ENCODE peak calls at places on chromosomes 3 and 15, in eight cellular contexts. J is fibroblast of lung, Y is kidney, X is esophagus muscularis mucosa, M is A673, H is pancreas, Q is left ventricle myocardium inferior, W is psoas muscle. G is an unnamed sample.

GRCh38 chr15:93300796-93301195 is 211.8 kb upstream of the RGMA start:
- DNase-seq in W (no peak), Q (no peak), X (peak), H (no peak), J (no peak), M (peak), Y (no peak), G (no peak)

GRCh38 chr3:46566040-46566631 is at the start of gene LRRC2:
- DNase-seq in M (peak), Y (peak), Q (peak), X (no peak), W (peak), H (peak), J (peak), G (peak)

GRCh38 chr3:13053425-13053824 is 19.8 kb downstream of the IQSEC1 start:
- DNase-seq in J (no peak), X (no peak), Y (no peak), Q (no peak), H (no peak), M (no peak), W (peak), G (no peak)

GRCh38 chr15:41085029-41085428 is 31.1 kb downstream of the INO80 start:
- DNase-seq in W (no peak), X (no peak), Q (no peak), H (no peak), M (no peak), J (no peak), Y (no peak), G (no peak)

GRCh38 chr3:172341482-172342059 is 106.7 kb downstream of the GHSR start:
- DNase-seq in W (no peak), Q (no peak), J (peak), Y (no peak), H (no peak), M (peak), X (no peak), G (no peak)

GRCh38 chr3:53845103-53845880 is 927 bp downstream of the CHDH start:
- DNase-seq in H (peak), J (peak), Y (peak), Q (peak), M (peak), X (no peak), W (peak), G (peak)

GRCh38 chr3:110069641-110070538 is 732.5 kb upstream of the DPPA4 start:
- DNase-seq in Y (no peak), W (no peak), X (no peak), M (no peak), H (no peak), Q (no peak), J (peak), G (no peak)

GRCh38 chr15:63088532-63089245 is 33.0 kb upstream of the LACTB start:
- DNase-seq in Q (no peak), H (no peak), J (no peak), X (no peak), Y (no peak), W (no peak), M (no peak), G (no peak)

GRCh38 chr3:11413071-11413470 is 140.9 kb downstream of the ATG7 start:
- DNase-seq in X (no peak), J (no peak), M (no peak), Y (no peak), H (no peak), Q (no peak), W (no peak), G (no peak)

GRCh38 chr15:89575656-89576416 is 567 bp downstream of the TICRR start:
- DNase-seq in W (no peak), Q (peak), J (no peak), Y (no peak), H (peak), X (no peak), M (peak), G (no peak)

GRCh38 chr3:13019243-13019701 is 54.0 kb downstream of the IQSEC1 start:
- DNase-seq in M (no peak), J (peak), H (no peak), X (no peak), Q (no peak), W (peak), Y (peak), G (peak)

GRCh38 chr3:81302045-81302444 is 459.4 kb downstream of the GBE1 start:
- DNase-seq in W (no peak), M (peak), X (no peak), Q (no peak), Y (no peak), J (peak), H (peak), G (no peak)

GRCh38 chr15:83207622-83208356 is at the start of gene HDGFL3:
- DNase-seq in X (no peak), Y (peak), W (peak), Q (peak), H (peak), M (peak), J (peak), G (peak)

GRCh38 chr15:37921527-37922385 is 12.7 kb upstream of the TMCO5A start:
- DNase-seq in Y (no peak), J (no peak), H (no peak), X (no peak), M (no peak), W (no peak), Q (no peak), G (no peak)

GRCh38 chr15:73930790-73931281 is 4.6 kb downstream of the LOXL1 start:
- DNase-seq in J (peak), H (no peak), M (no peak), W (peak), X (no peak), Y (peak), Q (no peak), G (peak)

GRCh38 chr3:75101329-75102147 is 487.1 kb upstream of the CNTN3 start:
- DNase-seq in J (no peak), W (no peak), Q (no peak), X (no peak), Y (no peak), M (no peak), H (no peak), G (no peak)

GRCh38 chr3:12748477-12748876 is 10.6 kb downstream of the TMEM40 start:
- DNase-seq in H (no peak), Q (no peak), J (no peak), Y (no peak), X (no peak), W (no peak), M (no peak), G (no peak)

GRCh38 chr3:36282774-36283173 is 97.5 kb upstream of the STAC start:
- DNase-seq in J (no peak), H (no peak), W (no peak), M (no peak), Y (no peak), Q (no peak), X (no peak), G (no peak)

GRCh38 chr3:127206611-127207516 is 13.9 kb downstream of the PRR23E start:
- DNase-seq in X (peak), H (no peak), Q (no peak), W (no peak), J (no peak), M (no peak), Y (no peak), G (no peak)

GRCh38 chr3:73028803-73029202 is 32.2 kb downstream of the PPP4R2 start:
- DNase-seq in J (no peak), M (no peak), Q (no peak), W (no peak), H (no peak), X (no peak), Y (no peak), G (no peak)

GRCh38 chr3:71047616-71048531 is 535.7 kb downstream of the FOXP1 start:
- DNase-seq in H (no peak), X (peak), J (no peak), W (no peak), M (no peak), Q (no peak), Y (no peak), G (no peak)

GRCh38 chr3:163657088-163657487 is 1421.2 kb downstream of the SI start:
- DNase-seq in H (no peak), Y (no peak), M (no peak), Q (no peak), W (no peak), J (no peak), X (no peak), G (no peak)

GRCh38 chr3:149316427-149316826 is 17.0 kb downstream of the TM4SF18 start:
- DNase-seq in J (peak), H (no peak), Q (no peak), W (no peak), M (no peak), X (no peak), Y (no peak), G (no peak)
- H3K27ac ChIP-seq in J (no peak), H (no peak), Q (no peak), W (no peak), M (no peak), X (no peak), Y (no peak), G (no peak)

DNA sequence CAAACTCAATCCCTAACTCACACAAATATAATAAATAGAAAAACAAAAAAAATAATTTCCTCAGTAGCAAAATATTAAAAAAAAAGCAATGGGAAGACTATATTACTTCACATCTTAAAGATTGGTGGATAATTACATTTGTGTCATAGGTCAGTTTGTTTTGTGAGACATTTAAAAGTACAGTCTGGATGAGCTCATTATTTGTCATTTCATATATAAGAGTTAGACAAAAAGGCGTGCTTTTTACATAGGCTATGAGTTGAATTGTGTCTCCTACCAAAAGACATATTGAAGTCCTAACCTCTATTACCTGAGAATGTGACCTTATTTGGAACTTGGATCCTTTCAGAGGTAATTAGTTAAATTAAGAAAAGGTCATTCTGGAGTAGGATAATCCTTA is 710.1 kb upstream of the CBLB start:
- DNase-seq in J (peak), X (no peak), H (no peak), Q (no peak), W (no peak), M (no peak), Y (no peak), G (no peak)
- H3K27ac ChIP-seq in J (no peak), X (no peak), H (no peak), Q (no peak), W (no peak), M (no peak), Y (no peak), G (no peak)

DNA sequence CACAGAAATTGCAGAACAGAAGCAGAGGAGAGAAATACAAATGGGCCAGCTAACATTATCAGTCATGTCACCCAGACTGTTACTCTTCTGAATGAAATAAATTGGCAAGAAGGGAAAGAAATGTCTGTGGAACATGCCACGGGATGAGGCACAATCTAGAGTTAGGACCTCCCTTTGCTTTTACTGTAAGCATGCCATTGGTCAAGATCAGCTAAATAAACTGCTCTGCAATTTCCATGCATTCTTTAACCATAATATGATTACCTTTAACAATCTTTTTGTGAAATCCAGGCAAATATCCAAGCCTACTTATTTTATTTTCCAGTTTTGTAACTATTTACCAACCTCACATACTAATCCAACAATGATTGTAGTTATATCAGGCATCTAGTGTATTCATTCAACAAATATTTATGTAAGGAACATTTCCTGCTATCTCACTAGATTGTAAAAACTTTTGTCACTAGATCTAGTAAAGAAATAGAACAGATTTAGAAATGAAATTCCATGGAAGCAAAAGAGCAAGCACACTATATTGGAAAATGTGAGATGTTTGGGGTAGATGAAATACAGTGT is 383.4 kb downstream of the MECOM start:
- DNase-seq in J (no peak), H (no peak), Q (no peak), M (peak), X (no peak), W (no peak), Y (no peak), G (no peak)
- H3K27ac ChIP-seq in J (no peak), H (no peak), Q (no peak), M (peak), X (no peak), W (no peak), Y (no peak), G (no peak)

GRCh38 chr15:51846066-51846462 is 16.6 kb downstream of the TMOD3 start:
- DNase-seq in J (no peak), Q (no peak), X (no peak), W (no peak), M (no peak), H (no peak), Y (no peak), G (no peak)
- H3K27ac ChIP-seq in J (peak), Q (peak), X (peak), W (no peak), M (peak), H (no peak), Y (no peak), G (peak)

DNA sequence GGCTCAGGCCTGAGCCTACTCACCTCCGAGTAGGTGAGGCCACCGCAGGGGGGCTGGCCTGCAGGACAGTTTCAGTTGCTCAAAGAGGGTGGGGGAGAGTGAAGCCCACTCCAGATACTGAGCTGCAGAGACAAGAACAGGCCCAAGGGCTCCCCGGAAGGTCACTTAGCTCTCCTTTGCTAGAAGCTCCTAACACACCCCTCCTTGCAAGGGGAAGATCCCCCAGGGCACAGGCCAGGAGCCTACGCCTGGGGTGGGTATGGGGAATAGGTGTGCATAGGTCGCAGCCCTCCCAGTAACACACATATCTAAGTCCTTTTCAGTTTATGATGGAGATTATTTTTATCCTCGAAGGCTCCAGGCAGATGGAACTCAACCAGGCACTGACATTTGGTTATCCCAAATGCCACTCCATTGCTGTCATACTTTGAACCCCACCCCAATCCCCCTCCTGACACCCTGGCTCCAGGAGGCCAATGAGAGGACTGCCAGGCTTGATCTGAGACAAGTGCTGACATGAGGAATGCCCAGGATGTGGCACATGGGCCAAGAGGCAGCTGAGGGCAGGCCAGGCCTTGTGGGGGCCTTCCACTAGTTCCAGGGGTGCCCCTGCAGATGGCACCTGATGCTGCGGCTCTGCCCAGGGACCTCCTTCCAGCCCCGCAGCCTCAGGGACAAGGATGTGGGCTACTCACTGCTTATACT is 1.1 kb upstream of the MUSTN1 start:
- DNase-seq in H (no peak), X (no peak), Y (peak), M (no peak), J (no peak), W (peak), Q (peak), G (peak)
- H3K27ac ChIP-seq in H (no peak), X (peak), Y (no peak), M (no peak), J (no peak), W (peak), Q (peak), G (peak)

GRCh38 chr3:45507820-45508317 is 86.7 kb upstream of the LIMD1 start:
- DNase-seq in M (peak), X (no peak), J (peak), Q (peak), W (peak), H (no peak), Y (no peak), G (peak)
- H3K27ac ChIP-seq in M (peak), X (no peak), J (peak), Q (peak), W (no peak), H (no peak), Y (no peak), G (no peak)